ENCODE peak calls at places on chromosomes 4 and X, in four cellular contexts. One of them, this sample, is unnamed.

GRCh38 chrX:43861750-43862149 is 20.5 kb downstream of the MAOB start:
- DNase-seq in H1: no peak
- DNase-seq in K562: no peak
- DNase-seq in GM12878: no peak
- DNase-seq in this sample: no peak

GRCh38 chrX:104195013-104195412 is 28.8 kb downstream of the FAM199X start:
- DNase-seq in K562: no peak
- DNase-seq in GM12878: no peak
- DNase-seq in H1: no peak
- DNase-seq in this sample: no peak

GRCh38 chr4:14218641-14219040 is 591.1 kb upstream of the BOD1L1 start:
- DNase-seq in GM12878: no peak
- DNase-seq in H1: no peak
- DNase-seq in K562: no peak
- DNase-seq in this sample: no peak

GRCh38 chr4:75512336-75513211 is 1.6 kb downstream of the RCHY1 start:
- DNase-seq in K562: peak; percentile 89
- DNase-seq in H1: no peak
- DNase-seq in GM12878: peak; percentile 13
- DNase-seq in this sample: peak; percentile 54

GRCh38 chr4:55498051-55498450 is 48.7 kb downstream of the CLOCK start:
- DNase-seq in H1: no peak
- DNase-seq in K562: no peak
- DNase-seq in GM12878: no peak
- DNase-seq in this sample: peak; percentile 34

GRCh38 chr4:77695769-77696168 is 90.1 kb downstream of the CXCL13 start:
- DNase-seq in K562: peak; percentile 20
- DNase-seq in GM12878: no peak
- DNase-seq in H1: no peak
- DNase-seq in this sample: peak; percentile 97

GRCh38 chrX:109600114-109600710 is 24.8 kb downstream of the KCNE5 start:
- DNase-seq in H1: no peak
- DNase-seq in GM12878: no peak
- DNase-seq in K562: no peak
- DNase-seq in this sample: no peak

GRCh38 chrX:107199491-107199890 is 6.7 kb downstream of the NUP62CL start:
- DNase-seq in GM12878: no peak
- DNase-seq in H1: no peak
- DNase-seq in K562: no peak
- DNase-seq in this sample: no peak

GRCh38 chrX:47802589-47802988 is 34.1 kb upstream of the ZNF81 start:
- DNase-seq in H1: no peak
- DNase-seq in GM12878: no peak
- DNase-seq in K562: peak; percentile 36
- DNase-seq in this sample: peak; percentile 8

GRCh38 chr4:113405874-113406722 is 355.4 kb downstream of the CAMK2D start:
- DNase-seq in H1: no peak
- DNase-seq in GM12878: no peak
- DNase-seq in K562: no peak
- DNase-seq in this sample: no peak

GRCh38 chr4:172869621-172870268 is 298.9 kb upstream of the GALNT7 start:
- DNase-seq in GM12878: no peak
- DNase-seq in K562: no peak
- DNase-seq in H1: no peak
- DNase-seq in this sample: no peak

GRCh38 chr4:55447826-55448225 is 52.1 kb downstream of the TMEM165 start:
- DNase-seq in K562: no peak
- DNase-seq in H1: no peak
- DNase-seq in GM12878: no peak
- DNase-seq in this sample: peak; percentile 50

GRCh38 chrX:54921427-54922021 is 900 bp downstream of the TRO start:
- DNase-seq in H1: peak; percentile 25
- DNase-seq in K562: no peak
- DNase-seq in GM12878: no peak
- DNase-seq in this sample: peak; percentile 72

GRCh38 chr4:6626066-6626465 is 14.4 kb upstream of the MRFAP1 start:
- DNase-seq in H1: no peak
- DNase-seq in K562: no peak
- DNase-seq in GM12878: no peak
- DNase-seq in this sample: no peak

GRCh38 chrX:22534643-22535042 is 261.9 kb downstream of the CBLL2 start:
- DNase-seq in H1: no peak
- DNase-seq in K562: no peak
- DNase-seq in GM12878: no peak
- DNase-seq in this sample: peak; percentile 85

GRCh38 chrX:110318664-110318968 is 731 bp upstream of the AMMECR1 start:
- DNase-seq in H1: no peak
- DNase-seq in GM12878: no peak
- DNase-seq in K562: no peak
- DNase-seq in this sample: no peak

GRCh38 chr4:64272432-64272831 is 136.8 kb downstream of the TECRL start:
- DNase-seq in H1: no peak
- DNase-seq in GM12878: no peak
- DNase-seq in K562: no peak
- DNase-seq in this sample: no peak

GRCh38 chrX:10172867-10173266 is 16.1 kb downstream of the CLCN4 start:
- DNase-seq in GM12878: no peak
- DNase-seq in H1: no peak
- DNase-seq in K562: no peak
- DNase-seq in this sample: peak; percentile 30

GRCh38 chr4:8472689-8473197 is 32.2 kb downstream of the TRMT44 start:
- DNase-seq in GM12878: no peak
- DNase-seq in K562: no peak
- DNase-seq in H1: no peak
- DNase-seq in this sample: peak; percentile 99

GRCh38 chrX:13899607-13900006 is 82.7 kb upstream of the GPM6B start:
- DNase-seq in GM12878: no peak
- DNase-seq in K562: no peak
- DNase-seq in H1: no peak
- DNase-seq in this sample: peak; percentile 97

GRCh38 chr4:105461221-105462041 is 12.4 kb downstream of the PPA2 start:
- DNase-seq in H1: no peak
- DNase-seq in K562: peak; percentile 90
- DNase-seq in GM12878: no peak
- DNase-seq in this sample: no peak

GRCh38 chr4:80422727-80423404 is 87.3 kb downstream of the CFAP299 start:
- DNase-seq in K562: no peak
- DNase-seq in GM12878: no peak
- DNase-seq in H1: no peak
- DNase-seq in this sample: no peak

GRCh38 chr4:173522160-173522873 is 7.7 kb downstream of the HAND2 start:
- DNase-seq in GM12878: no peak
- DNase-seq in H1: no peak
- DNase-seq in K562: peak; percentile 71
- DNase-seq in this sample: peak; percentile 85

GRCh38 chrX:2187352-2188115 is 313.2 kb downstream of the DHRSX start:
- DNase-seq in GM12878: no peak
- DNase-seq in K562: peak; percentile 46
- DNase-seq in H1: no peak
- DNase-seq in this sample: no peak

GRCh38 chr4:71229477-71230257 is 109.2 kb upstream of the SLC4A4 start:
- DNase-seq in H1: peak; percentile 5
- DNase-seq in GM12878: no peak
- DNase-seq in K562: peak; percentile 37
- DNase-seq in this sample: peak; percentile 81

GRCh38 chr4:76697129-76697803 is 200.7 kb downstream of the SOWAHB start:
- DNase-seq in GM12878: peak; percentile 58
- DNase-seq in H1: no peak
- DNase-seq in K562: no peak
- DNase-seq in this sample: no peak

GRCh38 chrX:83916525-83916924 is 55.6 kb downstream of the CYLC1 start:
- DNase-seq in K562: peak; percentile 0
- DNase-seq in H1: no peak
- DNase-seq in GM12878: no peak
- DNase-seq in this sample: peak; percentile 11

GRCh38 chrX:115650916-115651315 is 89.9 kb downstream of the PLS3 start:
- DNase-seq in K562: peak; percentile 47
- DNase-seq in GM12878: peak; percentile 17
- DNase-seq in H1: no peak
- DNase-seq in this sample: peak; percentile 47

GRCh38 chr4:142126890-142127497 is 490.6 kb downstream of the IL15 start:
- DNase-seq in H1: peak; percentile 3
- DNase-seq in GM12878: peak; percentile 13
- DNase-seq in K562: peak; percentile 56
- DNase-seq in this sample: peak; percentile 80

GRCh38 chr4:38055566-38055965 is 95.4 kb downstream of the PTTG2 start:
- DNase-seq in H1: no peak
- DNase-seq in K562: no peak
- DNase-seq in GM12878: no peak
- DNase-seq in this sample: no peak

DNA sequence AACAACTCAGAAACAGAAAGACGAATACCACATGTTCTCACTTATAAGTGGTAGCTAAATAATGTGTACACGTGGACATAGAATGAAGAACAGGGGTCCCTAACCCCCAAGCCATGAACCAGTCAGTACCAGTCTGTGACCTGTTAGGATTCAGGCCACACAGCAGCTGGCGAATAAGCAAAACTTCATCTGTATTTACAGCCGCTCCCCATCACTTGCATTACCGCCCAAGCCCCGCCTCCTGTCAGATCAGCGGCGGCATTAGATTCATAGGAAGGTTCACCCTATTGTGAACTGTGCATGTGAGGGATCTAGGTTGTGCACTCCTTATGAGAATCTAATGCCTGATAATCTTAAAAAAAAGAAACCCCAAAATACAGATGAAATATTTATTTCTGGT is 1128.7 kb downstream of the NLGN4X start:
- DNase-seq in K562: no peak
- DNase-seq in GM12878: no peak
- DNase-seq in H1: no peak
- DNase-seq in this sample: no peak
- TF ChIP-seq CHD1 in K562: no peak
- TF ChIP-seq CHD1 in GM12878: no peak
- TF ChIP-seq CHD1 in H1: no peak
- TF ChIP-seq CHD1 in this sample: no peak

DNA sequence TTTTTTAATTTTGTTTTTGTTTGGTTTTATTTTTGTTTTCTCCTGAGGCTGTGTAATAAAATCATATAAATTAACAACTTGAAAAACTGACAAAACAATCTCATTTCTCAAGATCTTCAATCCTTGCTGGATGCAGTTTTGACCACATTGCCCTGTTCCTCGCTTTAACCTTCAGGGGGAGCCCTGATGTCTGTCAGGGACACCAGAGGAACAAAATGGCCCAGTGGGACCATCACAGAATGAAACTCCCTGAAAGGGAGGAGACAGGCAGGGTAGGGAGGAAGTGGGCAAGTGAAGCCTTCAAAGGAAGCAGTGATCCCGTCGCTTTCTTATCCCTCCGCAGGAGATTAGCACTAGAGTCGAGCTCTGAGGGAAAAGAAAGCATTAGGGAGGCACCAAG is 274.9 kb upstream of the LDB2 start:
- DNase-seq in H1: no peak
- DNase-seq in K562: peak; percentile 8
- DNase-seq in GM12878: no peak
- DNase-seq in this sample: no peak
- TF ChIP-seq CTCF in H1: peak; percentile 73
- TF ChIP-seq CTCF in K562: no peak
- TF ChIP-seq CTCF in GM12878: peak; percentile 14
- TF ChIP-seq CTCF in this sample: no peak

DNA sequence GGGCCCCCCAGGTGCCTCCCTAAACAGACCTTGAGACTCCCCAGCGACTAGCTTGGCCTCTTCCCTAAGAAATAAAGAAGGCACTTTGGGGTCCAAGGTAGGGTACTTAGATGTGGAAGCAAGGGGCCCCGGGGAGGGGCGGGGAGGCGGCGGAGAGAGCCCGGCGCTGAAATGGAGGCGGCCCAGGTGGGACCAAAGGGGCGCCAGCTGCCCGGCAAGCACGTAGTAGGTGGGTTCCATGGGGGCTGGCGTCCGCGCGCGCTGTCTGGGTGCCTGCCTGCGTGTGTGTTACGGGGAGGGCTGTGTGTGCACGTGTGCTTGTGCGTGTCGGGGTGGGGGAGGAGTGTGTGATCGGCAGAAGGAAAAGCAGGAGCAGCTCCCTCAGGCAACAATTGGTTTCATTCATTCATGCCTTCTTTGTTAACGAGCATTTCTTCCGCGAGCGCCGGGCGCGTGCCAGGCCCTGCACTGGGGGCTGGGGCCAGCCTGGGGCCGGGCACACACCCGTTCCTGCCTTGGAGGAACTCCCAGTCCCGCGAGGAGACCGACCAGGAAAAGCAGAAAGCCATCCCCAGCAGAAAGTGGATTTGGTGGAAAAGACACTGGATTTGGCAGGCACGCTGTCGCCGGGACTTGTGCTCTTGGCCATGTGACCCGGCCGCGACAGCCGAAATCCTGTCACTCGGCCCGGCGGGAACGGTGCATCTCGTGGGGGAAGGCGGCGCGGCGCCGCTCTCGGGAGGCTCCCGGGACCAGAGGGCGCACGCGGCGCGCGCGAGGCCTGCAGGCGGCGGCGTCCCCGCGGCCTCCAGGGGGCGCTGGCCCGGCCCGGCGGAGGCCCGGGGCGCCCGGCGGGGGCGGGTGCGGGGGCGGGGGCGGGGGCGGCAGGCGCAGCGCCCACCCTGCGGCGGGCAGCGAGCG is 3.3 kb upstream of the DUSP9 start:
- DNase-seq in GM12878: no peak
- DNase-seq in H1: no peak
- DNase-seq in K562: peak; percentile 61
- DNase-seq in this sample: no peak
- TF ChIP-seq CHD1 in GM12878: no peak
- TF ChIP-seq CHD1 in H1: no peak
- TF ChIP-seq CHD1 in K562: no peak
- TF ChIP-seq CHD1 in this sample: no peak

DNA sequence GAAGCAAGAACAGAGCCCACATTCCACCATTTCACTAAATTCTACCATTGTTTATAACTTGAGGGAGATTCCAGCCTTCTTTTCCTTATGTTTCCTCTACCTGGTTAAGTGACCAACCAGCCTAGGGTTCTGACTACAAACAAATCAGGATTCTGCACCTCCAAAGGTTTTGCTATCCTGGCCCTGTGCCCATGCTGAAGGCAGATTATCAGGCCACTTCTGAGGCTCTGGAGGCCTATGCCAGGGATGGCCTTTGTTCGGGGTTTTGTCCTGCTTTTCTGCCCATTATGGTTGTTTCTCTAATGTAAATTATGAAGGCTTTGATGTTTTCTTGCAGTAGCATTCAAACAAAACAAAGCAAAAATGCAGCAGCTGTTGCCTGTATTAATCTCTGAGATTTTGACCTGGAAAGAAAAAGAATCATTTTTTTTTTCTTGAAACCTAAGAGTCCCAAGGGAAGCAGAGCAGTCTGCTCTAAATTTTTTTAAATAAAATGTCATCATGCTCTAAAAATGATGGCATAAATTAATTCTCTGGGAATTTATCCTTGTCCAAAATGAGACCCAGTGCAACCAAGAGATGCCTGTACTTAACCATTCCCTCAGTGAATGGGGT is 55.6 kb downstream of the RNF150 start:
- DNase-seq in K562: no peak
- DNase-seq in H1: no peak
- DNase-seq in GM12878: no peak
- DNase-seq in this sample: no peak
- TF ChIP-seq CTCF in K562: no peak
- TF ChIP-seq CTCF in H1: no peak
- TF ChIP-seq CTCF in GM12878: no peak
- TF ChIP-seq CTCF in this sample: no peak

GRCh38 chr4:176185068-176185467 is 10.3 kb downstream of the SPATA4 start:
- DNase-seq in GM12878: no peak
- DNase-seq in K562: no peak
- DNase-seq in H1: no peak
- DNase-seq in this sample: peak; percentile 92
- TF ChIP-seq CHD1 in GM12878: no peak
- TF ChIP-seq CHD1 in K562: no peak
- TF ChIP-seq CHD1 in H1: no peak
- TF ChIP-seq CHD1 in this sample: no peak